ENCODE peak calls at places on chromosomes 12 and 14, in four cellular contexts. S, W, R and X are unnamed samples.

GRCh38 chr12:75831413-75831812 is 200.2 kb downstream of the PHLDA1 start:
- DNase-seq in S (no peak), W (no peak), R (no peak), X (no peak)

GRCh38 chr14:70842851-70843462 is 33.6 kb upstream of the MAP3K9 start:
- DNase-seq in R (no peak), W (no peak), S (no peak), X (no peak)

GRCh38 chr14:75554482-75554881 is 23.9 kb upstream of the FLVCR2 start:
- DNase-seq in W (no peak), S (no peak), R (no peak), X (no peak)

GRCh38 chr14:59190372-59190771 is 1.9 kb downstream of the DAAM1 start:
- DNase-seq in W (no peak), S (peak), R (no peak), X (peak)

GRCh38 chr14:23104591-23105347 is at the start of gene CIROP:
- DNase-seq in R (no peak), S (no peak), W (peak), X (no peak)

GRCh38 chr14:62988967-62989366 is 56.3 kb downstream of the KCNH5 start:
- DNase-seq in S (no peak), W (no peak), R (no peak), X (no peak)

GRCh38 chr14:93857500-93857899 is 69.2 kb upstream of the PRIMA1 start:
- DNase-seq in W (no peak), R (no peak), S (no peak), X (no peak)

GRCh38 chr14:52835122-52835903 is 43.9 kb upstream of the GNPNAT1 start:
- DNase-seq in R (no peak), S (peak), W (no peak), X (no peak)

GRCh38 chr14:63224196-63224595 is 20.0 kb downstream of the RHOJ start:
- DNase-seq in W (no peak), R (no peak), S (no peak), X (no peak)

GRCh38 chr12:15045451-15045850 is 72.6 kb downstream of the PDE6H start:
- DNase-seq in R (no peak), W (no peak), S (no peak), X (no peak)

GRCh38 chr14:60188696-60189095 is 23.5 kb upstream of the DHRS7 start:
- DNase-seq in W (no peak), S (no peak), R (no peak), X (no peak)

GRCh38 chr12:48296586-48297396 is 53.9 kb downstream of the ZNF641 start:
- DNase-seq in W (peak), R (peak), S (peak), X (peak)

GRCh38 chr12:27592548-27592947 is 68.5 kb downstream of the PPFIBP1 start:
- DNase-seq in S (no peak), W (peak), R (no peak), X (no peak)

GRCh38 chr12:132314035-132314434 is 15.4 kb downstream of the GALNT9 start:
- DNase-seq in W (peak), S (no peak), R (no peak), X (no peak)

GRCh38 chr12:115426732-115427131 is 742.8 kb upstream of the TBX3 start:
- DNase-seq in S (no peak), R (no peak), W (no peak), X (no peak)

GRCh38 chr12:178715-179109 is 35.2 kb downstream of the SLC6A12 start:
- DNase-seq in W (no peak), S (no peak), R (no peak), X (no peak)

GRCh38 chr14:61526405-61527312 is 168.7 kb upstream of the HIF1A start:
- DNase-seq in W (no peak), R (no peak), S (no peak), X (no peak)

GRCh38 chr14:54894995-54895394 is 7.6 kb downstream of the GCH1 start:
- DNase-seq in W (no peak), R (no peak), S (no peak), X (no peak)

GRCh38 chr12:52427083-52427482 is 7.1 kb downstream of the KRT75 start:
- DNase-seq in S (no peak), W (no peak), R (no peak), X (no peak)

GRCh38 chr12:44618960-44619359 is 257.2 kb downstream of the NELL2 start:
- DNase-seq in R (no peak), W (no peak), S (no peak), X (no peak)

GRCh38 chr14:104506461-104507253 is 72.9 kb upstream of the C14orf180 start:
- DNase-seq in S (no peak), R (no peak), W (no peak), X (no peak)

GRCh38 chr12:93742086-93742934 is 65.1 kb downstream of the CRADD start:
- DNase-seq in R (peak), S (peak), W (peak), X (peak)

GRCh38 chr12:26271024-26271423 is 75.7 kb downstream of the SSPN start:
- DNase-seq in W (no peak), R (no peak), S (peak), X (no peak)

GRCh38 chr12:105705765-105706164 is 375.3 kb downstream of the C12orf75 start:
- DNase-seq in W (peak), S (peak), R (peak), X (peak)

GRCh38 chr12:106581543-106582263 is 1.1 kb upstream of the RFX4 start:
- DNase-seq in S (no peak), W (no peak), R (no peak), X (no peak)

GRCh38 chr12:47082963-47083621 is 3.3 kb upstream of the AMIGO2 start:
- DNase-seq in W (no peak), R (no peak), S (peak), X (peak)

GRCh38 chr12:50637870-50638481 is 125.9 kb upstream of the ATF1 start:
- DNase-seq in S (peak), W (no peak), R (no peak), X (peak)

GRCh38 chr12:93245543-93245942 is 132.2 kb upstream of the NUDT4 start:
- DNase-seq in S (no peak), R (no peak), W (no peak), X (no peak)

GRCh38 chr14:104288272-104288671 is 149.9 kb downstream of the KIF26A start:
- DNase-seq in S (no peak), W (peak), R (no peak), X (no peak)

DNA sequence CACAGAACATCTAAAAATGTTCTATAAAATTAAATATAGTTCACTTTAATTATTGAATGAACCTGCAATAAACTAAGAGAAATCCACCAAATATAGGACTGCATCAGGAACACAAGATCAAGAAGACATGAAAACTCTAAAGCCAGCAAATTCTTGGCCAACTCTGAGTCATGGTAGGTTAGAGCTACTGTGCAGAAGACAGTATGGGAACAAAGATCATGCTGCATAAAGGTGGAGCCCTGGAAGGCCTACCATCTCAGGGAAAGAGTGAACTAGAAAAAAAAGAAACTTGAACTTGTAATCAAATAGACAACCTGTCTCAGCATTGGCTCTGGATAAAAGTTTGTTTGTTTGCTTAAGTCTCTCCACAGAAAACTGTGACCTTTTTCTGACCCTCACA is 66.9 kb upstream of the CNOT2 start:
- DNase-seq in R (no peak), W (no peak), S (no peak), X (no peak)
- TF ChIP-seq POLR2A in R (no peak), W (no peak), S (no peak), X (no peak)

GRCh38 chr14:103057028-103057371 is 349 bp downstream of the CDC42BPB start:
- DNase-seq in S (peak), R (no peak), W (peak), X (no peak)

GRCh38 chr14:103058209-103059055 is 1.1 kb upstream of the CDC42BPB start:
- DNase-seq in S (no peak), W (peak), R (no peak), X (no peak)

GRCh38 chr14:103056322-103057027 is 874 bp downstream of the CDC42BPB start:
- DNase-seq in W (peak), R (no peak), S (peak), X (no peak)

GRCh38 chr14:103055693-103056092 is 1.7 kb downstream of the CDC42BPB start:
- DNase-seq in W (no peak), S (peak), R (no peak), X (no peak)

GRCh38 chr14:103057372-103058208 is at the start of gene CDC42BPB:
- DNase-seq in R (peak), W (peak), S (peak), X (peak)
- TF ChIP-seq POLR2A in R (peak), W (no peak), S (no peak), X (no peak)

GRCh38 chr12:32483993-32484392 is 84.6 kb downstream of the FGD4 start:
- DNase-seq in R (no peak), W (no peak), S (no peak), X (no peak)

GRCh38 chr12:32486158-32486557 is 86.8 kb downstream of the FGD4 start:
- DNase-seq in W (no peak), S (no peak), R (no peak), X (no peak)

GRCh38 chr12:32482226-32482625 is 82.9 kb downstream of the FGD4 start:
- DNase-seq in R (no peak), W (no peak), S (no peak), X (no peak)

GRCh38 chr12:32488132-32488531 is 88.8 kb downstream of the FGD4 start:
- DNase-seq in W (no peak), S (no peak), R (no peak), X (no peak)

DNA sequence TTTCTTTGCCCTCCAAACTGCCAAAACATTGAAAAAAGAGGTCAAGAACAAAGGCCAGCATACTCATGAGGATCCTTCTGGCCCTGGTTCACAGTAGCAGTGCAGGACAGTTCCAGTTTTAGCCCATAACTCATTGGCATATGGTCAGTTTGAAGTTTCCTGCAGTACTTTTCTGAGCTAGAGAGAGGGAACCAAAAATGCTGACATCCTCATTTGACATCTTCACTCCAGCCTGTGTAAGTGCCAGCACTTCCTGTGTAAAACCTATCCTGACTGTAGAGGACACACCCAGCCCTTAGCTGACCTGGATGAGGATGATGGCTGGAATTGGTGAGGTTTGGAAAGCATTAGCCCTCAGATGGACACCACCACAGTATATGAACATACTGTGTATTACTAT is 84.1 kb downstream of the FGD4 start:
- DNase-seq in W (no peak), S (no peak), R (no peak), X (no peak)
- TF ChIP-seq POLR2A in W (no peak), S (no peak), R (no peak), X (no peak)

DNA sequence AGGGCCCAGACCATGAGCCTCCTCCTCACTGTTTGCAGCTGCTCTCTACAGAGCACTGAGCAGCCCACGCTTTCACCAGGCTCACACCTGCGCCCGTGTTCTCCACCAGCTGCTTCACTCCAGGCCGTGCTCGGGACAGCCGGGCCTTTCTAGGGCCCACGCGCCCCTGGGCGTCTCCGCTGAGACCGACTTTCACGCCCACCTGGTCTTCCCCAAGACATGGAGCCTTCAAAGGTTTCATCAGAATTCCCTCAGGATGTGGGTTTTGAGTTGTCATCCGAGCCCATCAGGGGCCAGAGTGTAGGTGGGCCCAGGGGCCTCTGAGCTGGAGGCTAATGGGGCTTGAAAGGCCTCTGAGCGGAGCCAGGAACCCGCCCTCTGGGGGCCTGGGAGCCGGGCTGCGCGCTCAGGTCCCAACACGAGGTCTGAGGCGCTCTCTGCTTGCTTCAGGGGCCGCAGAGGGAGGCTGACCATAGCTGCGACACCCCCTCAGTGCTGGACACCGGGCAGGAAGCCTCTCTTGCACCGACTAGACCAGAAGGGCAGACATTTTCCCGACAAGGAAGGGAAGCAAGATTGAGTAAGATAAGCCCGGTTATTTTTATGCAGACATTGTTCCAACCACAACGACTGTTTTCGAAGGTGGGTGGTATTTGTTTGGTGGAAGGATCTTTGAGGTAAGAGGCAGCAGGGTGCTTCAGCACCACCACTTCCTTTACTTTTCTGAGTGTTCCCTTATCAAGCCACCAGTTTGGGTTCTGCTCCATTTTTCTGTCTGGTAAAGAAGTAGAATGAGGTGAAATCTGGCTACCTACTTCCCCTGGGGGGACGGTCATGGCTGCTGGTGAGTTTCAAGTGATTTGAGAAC is 125.0 kb upstream of the FUT8 start:
- DNase-seq in S (no peak), W (no peak), R (no peak), X (no peak)
- TF ChIP-seq POLR2A in S (no peak), W (no peak), R (no peak), X (no peak)

GRCh38 chr14:68503186-68503825 is 289.6 kb downstream of the ZFP36L1 start:
- DNase-seq in S (no peak), R (no peak), W (no peak), X (no peak)

GRCh38 chr14:68501171-68501570 is 291.7 kb downstream of the ZFP36L1 start:
- DNase-seq in S (no peak), W (no peak), R (no peak), X (no peak)

GRCh38 chr14:68499451-68499850 is 293.4 kb downstream of the ZFP36L1 start:
- DNase-seq in W (no peak), S (no peak), R (no peak), X (no peak)

GRCh38 chr14:68502196-68502595 is 290.7 kb downstream of the ZFP36L1 start:
- DNase-seq in R (no peak), S (no peak), W (no peak), X (no peak)

DNA sequence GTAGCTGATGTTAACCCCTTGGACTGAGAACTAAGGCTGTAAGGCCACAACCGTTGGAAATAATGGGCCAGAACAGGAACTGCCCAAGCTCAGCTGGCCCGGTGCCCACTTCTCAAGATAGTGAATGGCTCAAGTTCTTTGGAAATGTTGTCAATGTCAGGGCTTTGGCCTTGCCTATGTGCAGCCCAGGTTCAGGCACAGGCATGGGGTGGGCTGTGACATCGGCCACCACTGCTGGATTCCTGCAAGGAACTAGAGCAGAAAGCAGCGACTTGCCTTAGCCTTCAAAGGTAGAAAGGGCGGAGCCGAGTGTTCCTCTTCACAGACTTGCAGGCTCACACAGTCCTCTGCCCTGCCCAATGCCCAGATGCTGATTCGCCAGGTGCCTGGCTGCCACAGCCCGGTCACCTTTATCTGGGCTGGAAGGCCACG is 291.2 kb downstream of the ZFP36L1 start:
- DNase-seq in W (no peak), R (peak), S (no peak), X (no peak)
- TF ChIP-seq POLR2A in W (no peak), R (no peak), S (no peak), X (no peak)

DNA sequence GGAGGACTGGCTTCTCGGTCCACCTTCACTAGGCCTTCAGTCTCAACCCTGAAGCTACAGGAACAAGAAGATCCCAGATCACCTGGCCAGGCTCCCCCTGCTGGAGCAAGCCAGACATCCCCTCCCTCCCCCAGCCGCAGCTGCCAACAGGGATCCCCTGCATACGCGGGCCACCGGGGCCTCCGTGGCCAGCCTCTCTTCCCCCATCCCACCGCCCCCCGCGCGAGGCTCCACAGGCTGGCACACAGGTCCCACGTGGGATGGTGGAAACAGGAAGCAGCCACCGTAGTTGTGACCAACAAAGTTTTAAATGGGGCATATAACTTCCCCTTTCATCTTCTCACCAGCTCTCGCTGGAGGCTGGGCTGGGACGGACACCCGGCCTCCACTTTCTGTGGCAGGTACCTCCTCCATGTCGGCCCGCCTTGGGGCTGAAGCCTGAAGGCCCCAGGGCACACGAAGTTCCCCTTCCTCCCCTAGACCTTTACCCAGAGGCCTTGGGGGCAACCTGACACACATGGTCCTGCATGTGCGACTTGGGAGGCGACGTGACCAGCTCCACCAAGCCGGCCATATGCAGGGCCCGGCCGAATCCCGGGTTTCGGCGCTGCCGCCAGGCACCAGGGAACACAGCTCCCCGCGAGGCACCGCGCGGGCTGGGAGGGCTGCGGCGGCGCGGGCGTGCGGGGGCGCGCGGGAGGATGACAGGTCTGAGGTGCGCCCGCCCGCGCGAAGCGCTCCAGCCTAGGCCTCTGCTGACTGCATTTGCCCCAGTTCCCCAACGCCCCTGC is 44.4 kb upstream of the PNMA1 start:
- DNase-seq in R (no peak), W (peak), S (peak), X (peak)
- TF ChIP-seq POLR2A in R (no peak), W (no peak), S (no peak), X (no peak)

GRCh38 chr12:120095356-120096135 is 21.0 kb downstream of the RAB35 start:
- DNase-seq in S (no peak), R (no peak), W (no peak), X (no peak)

GRCh38 chr12:120092531-120093335 is 23.8 kb downstream of the RAB35 start:
- DNase-seq in R (no peak), W (no peak), S (no peak), X (no peak)

GRCh38 chr12:120094485-120094884 is 22.1 kb downstream of the RAB35 start:
- DNase-seq in R (no peak), W (no peak), S (no peak), X (no peak)

GRCh38 chr12:120093336-120093591 is 23.3 kb downstream of the RAB35 start:
- DNase-seq in R (no peak), S (no peak), W (no peak), X (no peak)

GRCh38 chr12:120093592-120094355 is 22.8 kb downstream of the RAB35 start:
- DNase-seq in R (no peak), S (peak), W (no peak), X (no peak)
- TF ChIP-seq POLR2A in R (no peak), S (no peak), W (no peak), X (no peak)

GRCh38 chr14:24367506-24368214 is at the start of gene NFATC4:
- DNase-seq in W (peak), R (peak), S (peak), X (peak)
- TF ChIP-seq POLR2A in W (no peak), R (peak), S (no peak), X (no peak)